ENCODE peak calls at places on chromosomes 1 and 21, in seven cellular contexts. C, E, A, J, F, H and K are unnamed samples.

GRCh38 chr1:67393240-67393639 is 37.0 kb downstream of the SERBP1 start:
- DNase-seq in F (no peak), J (no peak), C (peak; percentile 47), E (peak; percentile 69), H (no peak), A (no peak), K (no peak)

GRCh38 chr1:81208441-81208840 is 592.3 kb upstream of the ADGRL2 start:
- DNase-seq in H (no peak), A (no peak), J (no peak), C (no peak), E (no peak), F (no peak), K (no peak)

GRCh38 chr1:182768973-182769372 is 20.6 kb upstream of the NPL start:
- DNase-seq in H (no peak), F (no peak), E (no peak), J (peak; percentile 18), C (no peak), A (no peak), K (no peak)

GRCh38 chr1:18597159-18598042 is 33.2 kb upstream of the PAX7 start:
- DNase-seq in J (peak; percentile 49), C (no peak), E (peak; percentile 71), H (peak; percentile 77), A (peak; percentile 76), F (peak; percentile 67), K (peak; percentile 75)

GRCh38 chr1:167912294-167912693 is 1.6 kb downstream of the ADCY10 start:
- DNase-seq in F (no peak), A (no peak), C (no peak), H (no peak), J (no peak), E (no peak), K (no peak)

GRCh38 chr1:228420968-228421826 is 4.5 kb upstream of the TRIM17 start:
- DNase-seq in E (no peak), F (no peak), J (no peak), H (no peak), A (no peak), C (no peak), K (no peak)

GRCh38 chr1:204651843-204652421 is 33.6 kb downstream of the LRRN2 start:
- DNase-seq in H (no peak), E (no peak), A (no peak), C (no peak), F (no peak), J (no peak), K (peak; percentile 32)

GRCh38 chr1:116495534-116495933 is 75.3 kb downstream of the CD58 start:
- DNase-seq in J (no peak), E (no peak), H (no peak), C (no peak), F (no peak), A (no peak), K (no peak)

GRCh38 chr1:31932491-31933316 is 5.5 kb downstream of the PTP4A2 start:
- DNase-seq in H (no peak), A (no peak), C (no peak), E (no peak), J (no peak), F (no peak), K (no peak)

GRCh38 chr1:193754732-193755427 is 568.5 kb upstream of the B3GALT2 start:
- DNase-seq in J (peak; percentile 26), A (no peak), H (no peak), C (no peak), E (no peak), F (no peak), K (no peak)
- TF ChIP-seq CTCF in J (peak; percentile 36), A (peak; percentile 24), H (peak; percentile 29), C (no peak), E (no peak), F (peak; percentile 11), K (peak; percentile 37)

GRCh38 chr21:25639922-25640670 is 1.0 kb downstream of the JAM2 start:
- DNase-seq in C (no peak), J (no peak), H (peak; percentile 50), F (peak; percentile 24), E (peak; percentile 65), A (no peak), K (peak; percentile 39)
- TF ChIP-seq CTCF in C (no peak), J (no peak), H (no peak), F (no peak), E (no peak), A (no peak), K (no peak)

GRCh38 chr21:21921410-21922232 is 923.4 kb downstream of the NCAM2 start:
- DNase-seq in A (no peak), J (peak; percentile 63), C (no peak), E (no peak), F (peak; percentile 1), H (no peak), K (no peak)
- TF ChIP-seq CTCF in A (peak; percentile 56), J (peak; percentile 76), C (peak; percentile 52), E (peak; percentile 37), F (peak; percentile 44), H (peak; percentile 81), K (peak; percentile 65)

GRCh38 chr1:1040004-1040991 is 20.4 kb downstream of the AGRN start:
- DNase-seq in F (peak; percentile 85), J (peak; percentile 80), C (peak; percentile 41), A (peak; percentile 88), E (peak; percentile 84), H (peak; percentile 58), K (peak; percentile 84)
- TF ChIP-seq CTCF in F (no peak), J (no peak), C (no peak), A (peak; percentile 15), E (no peak), H (peak; percentile 32), K (no peak)

DNA sequence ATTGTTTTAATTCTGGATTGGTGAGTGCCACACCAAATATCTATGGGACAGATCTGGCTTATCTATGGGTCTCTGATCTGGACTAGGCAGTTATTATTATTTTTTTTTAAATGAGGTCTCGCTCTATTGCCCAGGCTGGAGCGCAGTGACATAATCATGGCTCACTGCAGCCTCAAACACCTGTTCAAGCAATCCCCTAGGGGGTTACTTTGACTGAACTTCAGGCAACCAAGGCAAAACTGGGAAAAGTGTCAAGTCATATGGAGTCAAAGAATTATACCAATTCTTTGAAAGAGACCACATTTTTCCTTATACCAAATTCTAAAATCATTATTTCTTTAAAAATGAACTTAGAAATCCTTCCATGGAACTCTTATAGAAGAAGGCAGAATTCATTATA is 129.1 kb upstream of the HOOK1 start:
- DNase-seq in A (no peak), F (no peak), C (no peak), E (no peak), J (no peak), H (no peak), K (no peak)
- TF ChIP-seq CTCF in A (no peak), F (no peak), C (no peak), E (no peak), J (no peak), H (no peak), K (no peak)